ENCODE peak calls at places on chromosomes 4 and X, in five cellular contexts. N is heart left ventricle, U is GM18507, M is COLO829, L is hypothalamus. Z is an unnamed sample.

GRCh38 chr4:57850141-57850540 is 740.0 kb upstream of the IGFBP7 start:
- DNase-seq in N (no peak), U (no peak), M (no peak), L (no peak), Z (no peak)

GRCh38 chr4:76457885-76458284 is 22.9 kb downstream of the SHROOM3 start:
- DNase-seq in N (no peak), U (no peak), M (no peak), L (no peak), Z (no peak)

GRCh38 chr4:120693817-120694216 is 228.7 kb downstream of the PRDM5 start:
- DNase-seq in N (no peak), U (no peak), M (peak; percentile 52), L (no peak), Z (no peak)

GRCh38 chrX:11533211-11533651 is 132.5 kb downstream of the ARHGAP6 start:
- DNase-seq in N (no peak), U (peak; percentile 17), M (peak; percentile 55), L (no peak), Z (no peak)

GRCh38 chr4:53141308-53141707 is 224.6 kb downstream of the SCFD2 start:
- DNase-seq in N (no peak), U (no peak), M (no peak), L (no peak), Z (no peak)

GRCh38 chr4:101155368-101155767 is 192.0 kb downstream of the PPP3CA start:
- DNase-seq in N (no peak), U (no peak), M (peak; percentile 97), L (no peak), Z (no peak)

GRCh38 chrX:111264397-111264796 is 5.9 kb downstream of the CAPN6 start:
- DNase-seq in N (no peak), U (no peak), M (no peak), L (no peak), Z (no peak)

GRCh38 chr4:38287090-38287843 is 327.1 kb downstream of the PTTG2 start:
- DNase-seq in N (no peak), U (no peak), M (no peak), L (no peak), Z (no peak)

GRCh38 chr4:169009281-169010124 is 552 bp downstream of the CBR4 start:
- DNase-seq in N (peak; percentile 66), U (no peak), M (no peak), L (no peak), Z (peak; percentile 74)

GRCh38 chr4:94561249-94562024 is 109.7 kb downstream of the PDLIM5 start:
- DNase-seq in N (no peak), U (no peak), M (no peak), L (no peak), Z (no peak)

GRCh38 chr4:79684516-79684915 is 276.5 kb upstream of the GK2 start:
- DNase-seq in N (no peak), U (no peak), M (no peak), L (no peak), Z (no peak)

GRCh38 chr4:134628074-134628473 is 426.5 kb upstream of the PABPC4L start:
- DNase-seq in N (no peak), U (no peak), M (no peak), L (no peak), Z (no peak)

GRCh38 chr4:114078636-114079035 is 99.2 kb upstream of the ARSJ start:
- DNase-seq in N (no peak), U (no peak), M (no peak), L (no peak), Z (no peak)

GRCh38 chrX:107845625-107846024 is 20.0 kb downstream of the MID2 start:
- DNase-seq in N (no peak), U (no peak), M (no peak), L (no peak), Z (no peak)